ENCODE peak calls at places on chromosomes 4 and X, in seven cellular contexts. Z, Y, Q, I, J, L and M are unnamed samples.

GRCh38 chrX:3176439-3176820 is 135.2 kb downstream of the ARSF start:
- DNase-seq in Z (no peak), Y (no peak), Q (no peak), I (no peak), J (no peak), L (no peak), M (no peak)

GRCh38 chr4:150381671-150382427 is 200.1 kb upstream of the MAB21L2 start:
- DNase-seq in Z (no peak), Y (no peak), Q (no peak), I (no peak), J (no peak), L (no peak), M (no peak)

GRCh38 chrX:12153741-12154140 is 15.5 kb downstream of the FRMPD4 start:
- DNase-seq in Z (no peak), Y (no peak), Q (no peak), I (no peak), J (no peak), L (no peak), M (no peak)

GRCh38 chr4:52329894-52330293 is 278.8 kb downstream of the SPATA18 start:
- DNase-seq in Z (no peak), Y (no peak), Q (no peak), I (no peak), J (no peak), L (no peak), M (no peak)

GRCh38 chrX:69762340-69762739 is 146.4 kb downstream of the EDA start:
- DNase-seq in Z (no peak), Y (no peak), Q (no peak), I (no peak), J (no peak), L (no peak), M (no peak)

GRCh38 chrX:136186023-136186413 is 38.7 kb downstream of the FHL1 start:
- DNase-seq in Z (no peak), Y (no peak), Q (no peak), I (no peak), J (no peak), L (no peak), M (no peak)

GRCh38 chrX:15749642-15750610 is 11.9 kb downstream of the CA5B start:
- DNase-seq in Z (no peak), Y (no peak), Q (no peak), I (no peak), J (no peak), L (no peak), M (no peak)

GRCh38 chr4:48642421-48643144 is 137.5 kb downstream of the FRYL start:
- DNase-seq in Z (no peak), Y (no peak), Q (no peak), I (no peak), J (no peak), L (no peak), M (no peak)

GRCh38 chrX:41275661-41276609 is 58.0 kb upstream of the DDX3X start:
- DNase-seq in Z (peak; percentile 91), Y (peak; percentile 55), Q (peak; percentile 61), I (peak; percentile 8), J (peak; percentile 52), L (peak; percentile 31), M (peak; percentile 31)

GRCh38 chr4:78186597-78187543 is 129.7 kb downstream of the FRAS1 start:
- DNase-seq in Z (peak; percentile 15), Y (no peak), Q (no peak), I (no peak), J (no peak), L (no peak), M (no peak)

GRCh38 chr4:7186081-7186480 is 6.3 kb upstream of the SORCS2 start:
- DNase-seq in Z (peak; percentile 19), Y (no peak), Q (no peak), I (no peak), J (peak; percentile 29), L (no peak), M (no peak)